ENCODE peak calls at places on chromosome 10, in nine cellular contexts. One of them, this sample, is unnamed.

GRCh38 chr10:26860026-26860541 is 674 bp downstream of the ABI1 start:
- DNase-seq in GM23248: peak; percentile 83
- DNase-seq in GM23338: peak; percentile 56
- DNase-seq in OCI-LY7: peak; percentile 59
- DNase-seq in hepatocyte: peak; percentile 76
- DNase-seq in PC-9: peak; percentile 69
- DNase-seq in SK-N-SH: no peak
- DNase-seq in HCT116: no peak
- DNase-seq in PC-3: peak; percentile 57
- DNase-seq in this sample: peak; percentile 80

GRCh38 chr10:53699684-53700083 is 927.1 kb upstream of the MBL2 start:
- DNase-seq in GM23248: no peak
- DNase-seq in GM23338: no peak
- DNase-seq in OCI-LY7: no peak
- DNase-seq in hepatocyte: no peak
- DNase-seq in PC-9: no peak
- DNase-seq in SK-N-SH: peak; percentile 52
- DNase-seq in HCT116: no peak
- DNase-seq in PC-3: no peak
- DNase-seq in this sample: no peak

GRCh38 chr10:31059323-31059722 is 27.7 kb upstream of the ZNF438 start:
- DNase-seq in GM23248: peak; percentile 21
- DNase-seq in GM23338: no peak
- DNase-seq in OCI-LY7: no peak
- DNase-seq in hepatocyte: no peak
- DNase-seq in PC-9: no peak
- DNase-seq in SK-N-SH: no peak
- DNase-seq in HCT116: peak; percentile 21
- DNase-seq in PC-3: peak; percentile 18
- DNase-seq in this sample: no peak

GRCh38 chr10:121324678-121325213 is 273.5 kb downstream of the FGFR2 start:
- DNase-seq in GM23248: no peak
- DNase-seq in GM23338: no peak
- DNase-seq in OCI-LY7: no peak
- DNase-seq in hepatocyte: peak; percentile 68
- DNase-seq in PC-9: no peak
- DNase-seq in SK-N-SH: no peak
- DNase-seq in HCT116: peak; percentile 75
- DNase-seq in PC-3: peak; percentile 59
- DNase-seq in this sample: no peak

GRCh38 chr10:77289027-77289501 is 348.5 kb downstream of the KCNMA1 start:
- DNase-seq in GM23248: no peak
- DNase-seq in GM23338: peak; percentile 60
- DNase-seq in OCI-LY7: no peak
- DNase-seq in hepatocyte: no peak
- DNase-seq in PC-9: no peak
- DNase-seq in SK-N-SH: no peak
- DNase-seq in HCT116: no peak
- DNase-seq in PC-3: no peak
- DNase-seq in this sample: no peak

GRCh38 chr10:57314046-57314445 is 953.0 kb upstream of the ZWINT start:
- DNase-seq in GM23248: no peak
- DNase-seq in GM23338: no peak
- DNase-seq in OCI-LY7: no peak
- DNase-seq in hepatocyte: no peak
- DNase-seq in PC-9: no peak
- DNase-seq in SK-N-SH: no peak
- DNase-seq in HCT116: no peak
- DNase-seq in PC-3: no peak
- DNase-seq in this sample: no peak

GRCh38 chr10:130045091-130045652 is 65.5 kb downstream of the C10orf143 start:
- DNase-seq in GM23248: peak; percentile 83
- DNase-seq in GM23338: peak; percentile 80
- DNase-seq in OCI-LY7: no peak
- DNase-seq in hepatocyte: no peak
- DNase-seq in PC-9: no peak
- DNase-seq in SK-N-SH: no peak
- DNase-seq in HCT116: peak; percentile 18
- DNase-seq in PC-3: peak; percentile 19
- DNase-seq in this sample: no peak

GRCh38 chr10:114492351-114493037 is 88.2 kb upstream of the AFAP1L2 start:
- DNase-seq in GM23248: no peak
- DNase-seq in GM23338: no peak
- DNase-seq in OCI-LY7: peak; percentile 78
- DNase-seq in hepatocyte: no peak
- DNase-seq in PC-9: no peak
- DNase-seq in SK-N-SH: no peak
- DNase-seq in HCT116: no peak
- DNase-seq in PC-3: no peak
- DNase-seq in this sample: peak; percentile 64

GRCh38 chr10:122461367-122461728 is at the start of gene HTRA1:
- DNase-seq in GM23248: peak; percentile 86
- DNase-seq in GM23338: peak; percentile 79
- DNase-seq in OCI-LY7: no peak
- DNase-seq in hepatocyte: no peak
- DNase-seq in PC-9: peak; percentile 61
- DNase-seq in SK-N-SH: peak; percentile 84
- DNase-seq in HCT116: no peak
- DNase-seq in PC-3: peak; percentile 45
- DNase-seq in this sample: no peak

GRCh38 chr10:49359349-49360231 is 36.3 kb downstream of the DRGX start:
- DNase-seq in GM23248: peak; percentile 38
- DNase-seq in GM23338: peak; percentile 62
- DNase-seq in OCI-LY7: no peak
- DNase-seq in hepatocyte: no peak
- DNase-seq in PC-9: no peak
- DNase-seq in SK-N-SH: peak; percentile 85
- DNase-seq in HCT116: no peak
- DNase-seq in PC-3: peak; percentile 44
- DNase-seq in this sample: no peak

GRCh38 chr10:110414563-110415309 is 83.0 kb upstream of the DUSP5 start:
- DNase-seq in GM23248: peak; percentile 30
- DNase-seq in GM23338: no peak
- DNase-seq in OCI-LY7: peak; percentile 96
- DNase-seq in hepatocyte: no peak
- DNase-seq in PC-9: peak; percentile 88
- DNase-seq in SK-N-SH: no peak
- DNase-seq in HCT116: peak; percentile 98
- DNase-seq in PC-3: peak; percentile 96
- DNase-seq in this sample: peak; percentile 98

GRCh38 chr10:77456414-77456813 is 181.2 kb downstream of the KCNMA1 start:
- DNase-seq in GM23248: no peak
- DNase-seq in GM23338: no peak
- DNase-seq in OCI-LY7: no peak
- DNase-seq in hepatocyte: no peak
- DNase-seq in PC-9: no peak
- DNase-seq in SK-N-SH: peak; percentile 49
- DNase-seq in HCT116: no peak
- DNase-seq in PC-3: no peak
- DNase-seq in this sample: peak; percentile 57

GRCh38 chr10:43395571-43396060 is 13.4 kb downstream of the HNRNPF start:
- DNase-seq in GM23248: peak; percentile 44
- DNase-seq in GM23338: peak; percentile 39
- DNase-seq in OCI-LY7: peak; percentile 66
- DNase-seq in hepatocyte: peak; percentile 42
- DNase-seq in PC-9: no peak
- DNase-seq in SK-N-SH: peak; percentile 58
- DNase-seq in HCT116: no peak
- DNase-seq in PC-3: no peak
- DNase-seq in this sample: no peak

GRCh38 chr10:21159669-21160068 is 262.6 kb upstream of the NEBL start:
- DNase-seq in GM23248: no peak
- DNase-seq in GM23338: no peak
- DNase-seq in OCI-LY7: no peak
- DNase-seq in hepatocyte: no peak
- DNase-seq in PC-9: no peak
- DNase-seq in SK-N-SH: no peak
- DNase-seq in HCT116: no peak
- DNase-seq in PC-3: peak; percentile 44
- DNase-seq in this sample: no peak

GRCh38 chr10:114874827-114875541 is 53.4 kb downstream of the FHIP2A start:
- DNase-seq in GM23248: peak; percentile 40
- DNase-seq in GM23338: peak; percentile 85
- DNase-seq in OCI-LY7: no peak
- DNase-seq in hepatocyte: peak; percentile 60
- DNase-seq in PC-9: no peak
- DNase-seq in SK-N-SH: peak; percentile 61
- DNase-seq in HCT116: no peak
- DNase-seq in PC-3: no peak
- DNase-seq in this sample: no peak

GRCh38 chr10:97234403-97234802 is 48.6 kb upstream of the SLIT1 start:
- DNase-seq in GM23248: peak; percentile 64
- DNase-seq in GM23338: peak; percentile 55
- DNase-seq in OCI-LY7: peak; percentile 53
- DNase-seq in hepatocyte: peak; percentile 41
- DNase-seq in PC-9: no peak
- DNase-seq in SK-N-SH: peak; percentile 49
- DNase-seq in HCT116: peak; percentile 12
- DNase-seq in PC-3: peak; percentile 61
- DNase-seq in this sample: peak; percentile 61

GRCh38 chr10:116667484-116667883 is 46.7 kb downstream of the PNLIPRP2 start:
- DNase-seq in GM23248: no peak
- DNase-seq in GM23338: no peak
- DNase-seq in OCI-LY7: no peak
- DNase-seq in hepatocyte: no peak
- DNase-seq in PC-9: no peak
- DNase-seq in SK-N-SH: no peak
- DNase-seq in HCT116: no peak
- DNase-seq in PC-3: no peak
- DNase-seq in this sample: no peak
- H3K9me2 ChIP-seq in GM23248: no peaks in the 10 kb centered on the region
- H3K9me2 ChIP-seq in GM23338: no peaks in the 10 kb centered on the region
- H3K9me2 ChIP-seq in OCI-LY7: no peaks in the 10 kb centered on the region
- H3K9me2 ChIP-seq in hepatocyte: no peaks in the 10 kb centered on the region
- H3K9me2 ChIP-seq in PC-9: no peaks in the 10 kb centered on the region
- H3K9me2 ChIP-seq in SK-N-SH: no peaks in the 10 kb centered on the region
- H3K9me2 ChIP-seq in HCT116: no peaks in the 10 kb centered on the region
- H3K9me2 ChIP-seq in PC-3: no peaks in the 10 kb centered on the region
- H3K9me2 ChIP-seq in this sample: no peaks in the 10 kb centered on the region

GRCh38 chr10:71762324-71762723 is 11.0 kb downstream of the VSIR start:
- DNase-seq in GM23248: no peak
- DNase-seq in GM23338: no peak
- DNase-seq in OCI-LY7: no peak
- DNase-seq in hepatocyte: no peak
- DNase-seq in PC-9: no peak
- DNase-seq in SK-N-SH: no peak
- DNase-seq in HCT116: no peak
- DNase-seq in PC-3: no peak
- DNase-seq in this sample: no peak

GRCh38 chr10:71761105-71761511 is 12.2 kb downstream of the VSIR start:
- DNase-seq in GM23248: no peak
- DNase-seq in GM23338: no peak
- DNase-seq in OCI-LY7: no peak
- DNase-seq in hepatocyte: no peak
- DNase-seq in PC-9: no peak
- DNase-seq in SK-N-SH: no peak
- DNase-seq in HCT116: no peak
- DNase-seq in PC-3: peak; percentile 48
- DNase-seq in this sample: no peak

GRCh38 chr10:71763352-71764127 is 9.8 kb downstream of the VSIR start:
- DNase-seq in GM23248: peak; percentile 73
- DNase-seq in GM23338: no peak
- DNase-seq in OCI-LY7: no peak
- DNase-seq in hepatocyte: no peak
- DNase-seq in PC-9: no peak
- DNase-seq in SK-N-SH: no peak
- DNase-seq in HCT116: no peak
- DNase-seq in PC-3: no peak
- DNase-seq in this sample: no peak

GRCh38 chr10:71765176-71765906 is 8.0 kb downstream of the VSIR start:
- DNase-seq in GM23248: peak; percentile 78
- DNase-seq in GM23338: no peak
- DNase-seq in OCI-LY7: no peak
- DNase-seq in hepatocyte: no peak
- DNase-seq in PC-9: peak; percentile 80
- DNase-seq in SK-N-SH: no peak
- DNase-seq in HCT116: no peak
- DNase-seq in PC-3: peak; percentile 13
- DNase-seq in this sample: no peak

GRCh38 chr10:71761541-71762113 is 11.7 kb downstream of the VSIR start:
- DNase-seq in GM23248: no peak
- DNase-seq in GM23338: peak; percentile 54
- DNase-seq in OCI-LY7: no peak
- DNase-seq in hepatocyte: no peak
- DNase-seq in PC-9: no peak
- DNase-seq in SK-N-SH: no peak
- DNase-seq in HCT116: no peak
- DNase-seq in PC-3: no peak
- DNase-seq in this sample: peak; percentile 64
- H3K4me1 ChIP-seq in GM23248: peaks cover 46% of the 10 kb centered on the region
- H3K4me1 ChIP-seq in GM23338: peaks cover 5% of the 10 kb centered on the region
- H3K4me1 ChIP-seq in OCI-LY7: peaks cover 8% of the 10 kb centered on the region
- H3K4me1 ChIP-seq in hepatocyte: peaks cover 18% of the 10 kb centered on the region
- H3K4me1 ChIP-seq in PC-9: peaks cover 61% of the 10 kb centered on the region
- H3K4me1 ChIP-seq in SK-N-SH: peaks cover 13% of the 10 kb centered on the region
- H3K4me1 ChIP-seq in HCT116: peaks cover 76% of the 10 kb centered on the region
- H3K4me1 ChIP-seq in PC-3: peaks cover 18% of the 10 kb centered on the region
- H3K4me1 ChIP-seq in this sample: no peaks in the 10 kb centered on the region

DNA sequence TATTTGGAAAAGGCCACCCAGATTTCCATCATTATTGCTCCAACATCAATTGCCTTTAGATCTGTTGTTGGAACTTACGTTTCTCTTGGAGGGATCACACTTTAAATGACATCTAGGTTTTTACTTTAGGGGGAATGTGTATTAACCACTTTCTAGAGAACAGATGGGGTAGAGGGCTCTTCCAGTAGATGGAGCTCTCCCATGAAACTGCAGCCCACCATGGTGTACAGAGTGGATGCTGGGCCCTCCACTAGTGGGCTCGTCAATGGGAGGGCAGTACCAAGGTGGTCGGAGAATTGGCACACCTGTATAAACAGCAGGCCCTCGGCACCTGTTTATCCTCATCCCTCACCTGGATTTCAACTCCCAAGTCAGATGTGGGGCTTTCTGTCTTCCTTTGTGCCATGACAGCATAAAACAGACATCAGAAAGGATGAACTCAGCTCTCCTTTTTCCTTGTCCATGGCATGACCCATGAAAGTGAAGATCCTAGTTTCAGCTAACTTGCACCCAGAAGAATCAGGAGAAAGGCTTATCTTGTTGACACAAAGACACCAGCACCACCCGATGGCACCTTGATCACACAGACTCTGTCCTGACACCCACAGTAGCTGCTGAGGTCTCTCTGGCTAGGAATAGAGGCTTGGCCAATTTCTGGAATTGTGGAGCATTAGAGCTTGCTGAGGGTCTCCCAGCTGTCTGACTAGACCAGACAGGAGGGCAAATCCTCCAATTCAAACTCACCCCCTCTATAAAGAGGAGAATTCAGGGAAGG is 150.5 kb downstream of the CYP26A1 start:
- DNase-seq in GM23248: peak; percentile 4
- DNase-seq in GM23338: no peak
- DNase-seq in OCI-LY7: no peak
- DNase-seq in hepatocyte: no peak
- DNase-seq in PC-9: no peak
- DNase-seq in SK-N-SH: no peak
- DNase-seq in HCT116: no peak
- DNase-seq in PC-3: peak; percentile 7
- DNase-seq in this sample: no peak
- H3K9me2 ChIP-seq in GM23248: no peaks in the 10 kb centered on the region
- H3K9me2 ChIP-seq in GM23338: no peaks in the 10 kb centered on the region
- H3K9me2 ChIP-seq in OCI-LY7: no peaks in the 10 kb centered on the region
- H3K9me2 ChIP-seq in hepatocyte: no peaks in the 10 kb centered on the region
- H3K9me2 ChIP-seq in PC-9: no peaks in the 10 kb centered on the region
- H3K9me2 ChIP-seq in SK-N-SH: no peaks in the 10 kb centered on the region
- H3K9me2 ChIP-seq in HCT116: no peaks in the 10 kb centered on the region
- H3K9me2 ChIP-seq in PC-3: no peaks in the 10 kb centered on the region
- H3K9me2 ChIP-seq in this sample: no peaks in the 10 kb centered on the region

GRCh38 chr10:125144693-125145623 is 15.4 kb downstream of the CTBP2 start:
- DNase-seq in GM23248: peak; percentile 83
- DNase-seq in GM23338: peak; percentile 81
- DNase-seq in OCI-LY7: peak; percentile 21
- DNase-seq in hepatocyte: no peak
- DNase-seq in PC-9: no peak
- DNase-seq in SK-N-SH: peak; percentile 60
- DNase-seq in HCT116: peak; percentile 61
- DNase-seq in PC-3: no peak
- DNase-seq in this sample: peak; percentile 53
- H3K4me1 ChIP-seq in GM23248: peaks cover 26% of the 10 kb centered on the region
- H3K4me1 ChIP-seq in GM23338: peaks cover 93% of the 10 kb centered on the region
- H3K4me1 ChIP-seq in OCI-LY7: no peaks in the 10 kb centered on the region
- H3K4me1 ChIP-seq in hepatocyte: peaks cover 44% of the 10 kb centered on the region
- H3K4me1 ChIP-seq in PC-9: no peaks in the 10 kb centered on the region
- H3K4me1 ChIP-seq in SK-N-SH: peaks cover 24% of the 10 kb centered on the region
- H3K4me1 ChIP-seq in HCT116: peaks cover 62% of the 10 kb centered on the region
- H3K4me1 ChIP-seq in PC-3: peaks cover 24% of the 10 kb centered on the region
- H3K4me1 ChIP-seq in this sample: no peaks in the 10 kb centered on the region